ENCODE peak calls at places on chromosome X, in five cellular contexts. U is K562, Y is GM12878, E is GM12891, C is H1. J is an unnamed sample.

GRCh38 chrX:153029162-153029561 is 27.1 kb upstream of the PNMA3 start:
- DNase-seq in Y (no peak), U (no peak), E (no peak), C (no peak), J (no peak)

GRCh38 chrX:106874075-106874474 is 29.1 kb downstream of the RIPPLY1 start:
- DNase-seq in C (no peak), U (peak; percentile 6), Y (no peak), E (no peak), J (no peak)

GRCh38 chrX:69024931-69025330 is 140.3 kb downstream of the PJA1 start:
- DNase-seq in U (no peak), E (no peak), Y (no peak), C (no peak), J (no peak)

GRCh38 chrX:91435465-91435864 is 826 bp downstream of the PABPC5 start:
- DNase-seq in E (no peak), Y (no peak), C (no peak), U (no peak), J (no peak)

GRCh38 chrX:134025986-134026731 is 40.8 kb upstream of the GPC3 start:
- DNase-seq in U (peak; percentile 6), E (no peak), C (peak; percentile 43), Y (no peak), J (no peak)

GRCh38 chrX:80807606-80808159 is 2.0 kb downstream of the BRWD3 start:
- DNase-seq in Y (no peak), U (peak; percentile 7), E (no peak), C (no peak), J (no peak)

GRCh38 chrX:13693341-13693871 is 4.5 kb downstream of the RAB9A start:
- DNase-seq in E (no peak), C (no peak), Y (no peak), U (no peak), J (no peak)

GRCh38 chrX:68978211-68978780 is 149.5 kb downstream of the EFNB1 start:
- DNase-seq in C (no peak), Y (no peak), E (no peak), U (peak; percentile 2), J (no peak)

GRCh38 chrX:38717871-38718270 is 83.4 kb upstream of the MID1IP1 start:
- DNase-seq in U (peak; percentile 55), C (no peak), Y (no peak), E (peak; percentile 7), J (no peak)

GRCh38 chrX:44874481-44875184 is 1.6 kb downstream of the KDM6A start:
- DNase-seq in C (no peak), E (no peak), Y (no peak), U (peak; percentile 31), J (no peak)

GRCh38 chrX:24828600-24828999 is 134.9 kb downstream of the POLA1 start:
- DNase-seq in U (no peak), E (no peak), Y (no peak), C (no peak), J (no peak)

GRCh38 chrX:24990585-24990984 is 25.2 kb downstream of the ARX start:
- DNase-seq in Y (no peak), C (no peak), U (no peak), E (no peak), J (no peak)

GRCh38 chrX:13835825-13836224 is 18.9 kb upstream of the GPM6B start:
- DNase-seq in U (no peak), E (no peak), Y (no peak), C (no peak), J (no peak)

GRCh38 chrX:70908541-70908940 is at the start of gene TEX11:
- DNase-seq in E (no peak), U (peak; percentile 34), Y (no peak), C (peak; percentile 63), J (no peak)

GRCh38 chrX:20471483-20471882 is 204.8 kb upstream of the RPS6KA3 start:
- DNase-seq in Y (no peak), C (no peak), E (no peak), U (no peak), J (no peak)

GRCh38 chrX:103831803-103832544 is at the start of gene RAB9B:
- DNase-seq in E (peak; percentile 42), U (peak; percentile 25), Y (no peak), C (peak; percentile 62), J (peak; percentile 41)

DNA sequence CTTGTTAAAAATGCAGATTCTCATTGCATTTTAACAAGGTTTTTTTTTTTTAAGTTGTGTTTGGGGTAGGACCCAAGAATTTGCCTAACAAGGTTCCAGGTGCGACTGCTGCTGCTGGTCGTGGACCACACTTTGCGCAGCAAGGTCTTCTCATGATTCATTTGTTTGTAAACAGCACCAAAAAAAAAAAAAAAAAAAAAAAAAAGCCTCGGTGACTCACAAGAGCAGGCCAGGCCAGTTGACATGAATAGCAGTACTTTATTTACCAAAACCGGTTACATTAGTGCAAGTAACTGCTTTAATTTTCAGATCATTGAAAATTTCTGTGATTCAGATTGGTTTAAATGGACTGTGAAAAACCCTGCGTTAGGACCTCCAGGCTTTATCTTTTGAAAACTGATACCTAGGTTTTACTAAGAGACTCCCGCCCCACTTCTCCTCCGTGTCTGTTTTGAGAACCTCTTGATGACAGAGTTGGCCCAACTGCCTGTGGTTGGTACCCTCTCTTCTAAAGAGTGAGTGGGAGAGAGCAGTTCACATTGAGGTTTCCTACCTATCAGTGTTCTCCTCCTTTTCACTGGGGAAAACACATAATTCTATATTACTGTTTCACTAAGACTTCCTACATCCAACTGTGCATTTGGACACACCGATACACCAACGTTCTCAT is 86.2 kb downstream of the PHEX start:
- DNase-seq in Y (no peak), E (no peak), U (no peak), C (no peak), J (no peak)
- TF ChIP-seq TAF1 in Y (no peak), E (no peak), U (no peak), C (no peak), J (no peak)

DNA sequence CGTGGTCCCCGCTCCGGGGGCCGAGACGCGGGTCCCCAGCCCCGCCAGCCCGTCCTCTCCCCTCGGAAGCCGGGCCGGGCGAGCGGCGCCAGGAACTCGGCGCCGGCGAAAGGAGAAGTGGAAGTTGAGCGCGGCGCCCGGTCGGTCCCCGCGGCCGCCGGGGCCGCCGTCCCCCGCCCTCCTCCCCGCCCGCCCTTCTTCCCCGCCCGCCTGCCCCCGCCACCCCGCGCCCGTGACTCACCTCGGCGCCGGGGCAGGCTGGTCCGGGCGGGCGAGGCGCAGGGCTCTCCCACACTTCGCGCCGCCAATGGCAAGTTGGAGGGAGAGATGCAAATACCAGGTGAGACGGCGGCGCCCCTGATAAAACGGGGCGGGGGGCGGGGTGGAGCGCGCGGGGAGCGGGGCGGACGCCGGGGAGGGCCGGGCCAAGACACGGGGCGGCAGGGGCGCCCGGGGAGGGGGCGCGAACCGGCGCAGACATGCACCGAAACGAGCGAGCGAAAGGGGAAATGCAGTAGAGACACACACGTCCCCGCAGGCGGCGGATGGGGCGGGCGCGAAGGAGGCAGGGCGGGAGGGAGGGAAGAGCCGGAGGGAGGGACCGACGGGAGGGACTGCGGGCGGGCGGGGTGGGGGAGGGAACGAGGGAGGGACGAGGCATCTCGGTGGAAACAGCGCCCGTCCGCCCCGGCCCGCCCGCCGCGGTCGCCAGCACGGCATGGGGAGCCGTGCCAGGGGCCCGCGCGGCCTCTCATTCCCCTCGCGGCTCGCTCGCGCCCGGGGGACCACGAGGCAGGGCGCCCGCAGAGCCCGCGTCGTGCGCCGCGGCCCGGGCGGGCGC is at the start of gene ELF4:
- DNase-seq in U (peak; percentile 78), E (peak; percentile 56), Y (no peak), C (no peak), J (peak; percentile 60)
- TF ChIP-seq POLR2A in U (peak; percentile 41), E (no peak), Y (peak; percentile 51), C (no peak), J (no peak)

GRCh38 chrX:15816886-15817285 is 26.6 kb downstream of the ZRSR2 start:
- DNase-seq in U (no peak), C (no peak), E (no peak), Y (peak; percentile 9), J (no peak)

GRCh38 chrX:15816453-15816838 is 26.2 kb downstream of the ZRSR2 start:
- DNase-seq in C (no peak), U (no peak), E (no peak), Y (no peak), J (no peak)

GRCh38 chrX:15812212-15812938 is 22.1 kb downstream of the ZRSR2 start:
- DNase-seq in E (no peak), U (no peak), C (no peak), Y (no peak), J (no peak)

GRCh38 chrX:15814811-15815210 is 24.5 kb downstream of the ZRSR2 start:
- DNase-seq in E (no peak), U (no peak), Y (no peak), C (no peak), J (no peak)

DNA sequence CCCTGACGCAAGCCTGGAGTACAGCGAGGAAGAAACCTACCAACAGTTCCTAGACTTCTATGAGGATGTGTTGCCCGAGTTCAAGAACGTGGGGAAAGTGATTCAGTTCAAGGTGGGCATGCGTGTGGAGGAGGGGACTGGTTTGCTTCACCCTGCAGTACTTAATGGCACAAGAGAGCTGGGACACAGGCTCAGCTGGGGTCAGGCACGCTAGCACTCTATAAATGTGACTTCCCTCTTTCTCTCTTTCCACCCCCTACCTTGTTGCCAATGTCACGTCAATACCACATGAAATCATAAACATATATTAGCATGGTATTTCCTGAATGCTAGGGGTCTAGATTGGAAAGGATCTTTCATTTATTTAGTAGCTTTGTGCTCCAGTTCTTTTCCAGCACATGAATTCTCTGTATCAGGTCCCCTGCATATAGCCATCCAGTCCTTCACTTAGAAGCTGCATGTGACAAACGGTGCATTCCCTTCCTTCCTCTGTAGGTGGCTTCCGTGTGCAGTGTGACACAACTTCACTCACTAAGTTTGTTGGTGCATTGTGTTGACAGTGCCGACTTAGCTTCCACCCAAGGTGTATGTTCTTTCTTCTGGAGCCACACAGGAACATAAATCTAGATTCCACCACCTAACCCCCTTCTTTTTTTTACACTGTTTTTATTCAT is 25.6 kb downstream of the ZRSR2 start:
- DNase-seq in C (no peak), E (peak; percentile 5), Y (peak; percentile 8), U (peak; percentile 13), J (no peak)
- TF ChIP-seq POLR2AphosphoS5 in C (no peak), E (no peak), Y (no peak), U (no peak), J (no peak)

GRCh38 chrX:118579417-118579816 is 83.8 kb downstream of the DOCK11 start:
- DNase-seq in C (no peak), E (no peak), Y (no peak), U (no peak), J (no peak)

GRCh38 chrX:118571829-118572228 is 76.2 kb downstream of the DOCK11 start:
- DNase-seq in C (no peak), Y (no peak), E (no peak), U (no peak), J (no peak)

GRCh38 chrX:118574666-118575065 is 79.1 kb downstream of the DOCK11 start:
- DNase-seq in E (no peak), C (no peak), U (no peak), Y (no peak), J (no peak)

DNA sequence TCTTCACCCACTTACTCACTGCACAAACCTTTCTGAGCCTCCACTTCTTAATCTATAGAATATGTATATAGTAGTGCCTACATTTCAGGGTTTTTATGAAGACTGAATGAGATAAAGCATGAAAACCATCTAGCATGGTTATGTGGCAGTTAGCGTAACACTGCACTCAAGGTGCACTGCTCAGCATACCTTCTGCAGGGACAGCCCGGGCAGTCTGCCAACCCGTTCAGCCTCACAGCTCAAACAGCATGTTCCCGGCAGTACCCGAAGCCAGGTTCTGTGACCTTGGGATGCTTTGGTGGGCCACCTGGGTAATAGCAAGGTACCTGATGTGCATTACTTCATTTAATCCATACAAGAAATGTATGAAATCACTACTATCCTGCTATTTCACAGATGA is 81.4 kb downstream of the DOCK11 start:
- DNase-seq in C (no peak), U (no peak), Y (no peak), E (no peak), J (no peak)
- TF ChIP-seq TAF1 in C (no peak), U (no peak), Y (no peak), E (no peak), J (no peak)

J was measured in GM12892.